ENCODE peak calls at places on chromosomes 12 and 14, in five cellular contexts. One of them, this sample, is unnamed.
A peak's percentile ranks its signal among the peaks of the same experiment; 100 is the strongest.

GRCh38 chr12:32100361-32100760 is 6.3 kb upstream of the BICD1 start:
- DNase-seq in foreskin keratinocyte: no peak
- DNase-seq in HFFc6: no peak
- DNase-seq in astrocyte of the spinal cord: no peak
- DNase-seq in hepatocyte: no peak
- DNase-seq in this sample: no peak

GRCh38 chr14:97719931-97720330 is 922.7 kb downstream of the VRK1 start:
- DNase-seq in foreskin keratinocyte: no peak
- DNase-seq in HFFc6: no peak
- DNase-seq in astrocyte of the spinal cord: no peak
- DNase-seq in hepatocyte: no peak
- DNase-seq in this sample: no peak

GRCh38 chr12:111437816-111438454 is 32.2 kb downstream of the SH2B3 start:
- DNase-seq in foreskin keratinocyte: peak; percentile 63
- DNase-seq in HFFc6: peak; percentile 81
- DNase-seq in astrocyte of the spinal cord: peak; percentile 80
- DNase-seq in hepatocyte: no peak
- DNase-seq in this sample: no peak

GRCh38 chr14:77097006-77097688 is 911 bp upstream of the CIPC start:
- DNase-seq in foreskin keratinocyte: no peak
- DNase-seq in HFFc6: peak; percentile 14
- DNase-seq in astrocyte of the spinal cord: peak; percentile 45
- DNase-seq in hepatocyte: no peak
- DNase-seq in this sample: peak; percentile 24

GRCh38 chr14:57085801-57086200 is 182.9 kb downstream of the EXOC5 start:
- DNase-seq in foreskin keratinocyte: no peak
- DNase-seq in HFFc6: no peak
- DNase-seq in astrocyte of the spinal cord: no peak
- DNase-seq in hepatocyte: no peak
- DNase-seq in this sample: no peak

GRCh38 chr14:99660794-99661193 is 15.9 kb downstream of the HHIPL1 start:
- DNase-seq in foreskin keratinocyte: no peak
- DNase-seq in HFFc6: no peak
- DNase-seq in astrocyte of the spinal cord: no peak
- DNase-seq in hepatocyte: no peak
- DNase-seq in this sample: no peak

GRCh38 chr14:54854181-54854580 is 48.4 kb downstream of the GCH1 start:
- DNase-seq in foreskin keratinocyte: no peak
- DNase-seq in HFFc6: no peak
- DNase-seq in astrocyte of the spinal cord: no peak
- DNase-seq in hepatocyte: no peak
- DNase-seq in this sample: no peak

GRCh38 chr12:51970904-51971646 is 19.6 kb downstream of the ACVR1B start:
- DNase-seq in foreskin keratinocyte: peak; percentile 92
- DNase-seq in HFFc6: peak; percentile 23
- DNase-seq in astrocyte of the spinal cord: peak; percentile 62
- DNase-seq in hepatocyte: peak; percentile 46
- DNase-seq in this sample: peak; percentile 74

GRCh38 chr12:110726018-110726417 is 16.7 kb downstream of the PPP1CC start:
- DNase-seq in foreskin keratinocyte: no peak
- DNase-seq in HFFc6: no peak
- DNase-seq in astrocyte of the spinal cord: no peak
- DNase-seq in hepatocyte: no peak
- DNase-seq in this sample: no peak

GRCh38 chr14:100891501-100892445 is 11.7 kb downstream of the RTL1 start:
- DNase-seq in foreskin keratinocyte: no peak
- DNase-seq in HFFc6: no peak
- DNase-seq in astrocyte of the spinal cord: no peak
- DNase-seq in hepatocyte: no peak
- DNase-seq in this sample: no peak

GRCh38 chr12:115240251-115240650 is 556.3 kb upstream of the TBX3 start:
- DNase-seq in foreskin keratinocyte: no peak
- DNase-seq in HFFc6: no peak
- DNase-seq in astrocyte of the spinal cord: no peak
- DNase-seq in hepatocyte: no peak
- DNase-seq in this sample: no peak

GRCh38 chr14:104784846-104785707 is 10.5 kb downstream of the AKT1 start:
- DNase-seq in foreskin keratinocyte: no peak
- DNase-seq in HFFc6: no peak
- DNase-seq in astrocyte of the spinal cord: no peak
- DNase-seq in hepatocyte: no peak
- DNase-seq in this sample: no peak

GRCh38 chr12:78120866-78121590 is 290.3 kb downstream of the NAV3 start:
- DNase-seq in foreskin keratinocyte: no peak
- DNase-seq in HFFc6: no peak
- DNase-seq in astrocyte of the spinal cord: peak; percentile 49
- DNase-seq in hepatocyte: no peak
- DNase-seq in this sample: no peak

GRCh38 chr12:52579468-52580450 is 6.1 kb upstream of the KRT74 start:
- DNase-seq in foreskin keratinocyte: peak; percentile 69
- DNase-seq in HFFc6: no peak
- DNase-seq in astrocyte of the spinal cord: no peak
- DNase-seq in hepatocyte: no peak
- DNase-seq in this sample: no peak

GRCh38 chr12:121005346-121005815 is 10.9 kb downstream of the C12orf43 start:
- DNase-seq in foreskin keratinocyte: no peak
- DNase-seq in HFFc6: peak; percentile 24
- DNase-seq in astrocyte of the spinal cord: peak; percentile 38
- DNase-seq in hepatocyte: peak; percentile 65
- DNase-seq in this sample: peak; percentile 59

GRCh38 chr14:55237999-55238680 is 33.1 kb upstream of the FBXO34 start:
- DNase-seq in foreskin keratinocyte: no peak
- DNase-seq in HFFc6: no peak
- DNase-seq in astrocyte of the spinal cord: no peak
- DNase-seq in hepatocyte: no peak
- DNase-seq in this sample: no peak

GRCh38 chr12:113854385-113855136 is 111.6 kb downstream of the RBM19 start:
- DNase-seq in foreskin keratinocyte: no peak
- DNase-seq in HFFc6: no peak
- DNase-seq in astrocyte of the spinal cord: no peak
- DNase-seq in hepatocyte: no peak
- DNase-seq in this sample: no peak

GRCh38 chr12:132453361-132454133 is 36.4 kb upstream of the FBRSL1 start:
- DNase-seq in foreskin keratinocyte: no peak
- DNase-seq in HFFc6: no peak
- DNase-seq in astrocyte of the spinal cord: no peak
- DNase-seq in hepatocyte: no peak
- DNase-seq in this sample: no peak

GRCh38 chr12:3603576-3603975 is 112.6 kb downstream of the PRMT8 start:
- DNase-seq in foreskin keratinocyte: no peak
- DNase-seq in HFFc6: no peak
- DNase-seq in astrocyte of the spinal cord: no peak
- DNase-seq in hepatocyte: no peak
- DNase-seq in this sample: no peak

GRCh38 chr12:122869207-122869973 is 26.5 kb downstream of the VPS37B start:
- DNase-seq in foreskin keratinocyte: no peak
- DNase-seq in HFFc6: no peak
- DNase-seq in astrocyte of the spinal cord: no peak
- DNase-seq in hepatocyte: no peak
- DNase-seq in this sample: no peak

GRCh38 chr14:105702275-105702817 is 176.0 kb downstream of the TMEM121 start:
- DNase-seq in foreskin keratinocyte: no peak
- DNase-seq in HFFc6: no peak
- DNase-seq in astrocyte of the spinal cord: no peak
- DNase-seq in hepatocyte: no peak
- DNase-seq in this sample: no peak

GRCh38 chr12:113154351-113154973 is 4.9 kb downstream of the CFAP73 start:
- DNase-seq in foreskin keratinocyte: no peak
- DNase-seq in HFFc6: no peak
- DNase-seq in astrocyte of the spinal cord: no peak
- DNase-seq in hepatocyte: peak; percentile 48
- DNase-seq in this sample: peak; percentile 67

GRCh38 chr12:5073838-5074237 is 30.2 kb downstream of the KCNA5 start:
- DNase-seq in foreskin keratinocyte: no peak
- DNase-seq in HFFc6: peak; percentile 28
- DNase-seq in astrocyte of the spinal cord: no peak
- DNase-seq in hepatocyte: no peak
- DNase-seq in this sample: no peak
- TF ChIP-seq CTCF in foreskin keratinocyte: peak; percentile 48
- TF ChIP-seq CTCF in HFFc6: peak; percentile 78
- TF ChIP-seq CTCF in astrocyte of the spinal cord: peak; percentile 52
- TF ChIP-seq CTCF in hepatocyte: peak; percentile 39
- TF ChIP-seq CTCF in this sample: peak; percentile 37

DNA sequence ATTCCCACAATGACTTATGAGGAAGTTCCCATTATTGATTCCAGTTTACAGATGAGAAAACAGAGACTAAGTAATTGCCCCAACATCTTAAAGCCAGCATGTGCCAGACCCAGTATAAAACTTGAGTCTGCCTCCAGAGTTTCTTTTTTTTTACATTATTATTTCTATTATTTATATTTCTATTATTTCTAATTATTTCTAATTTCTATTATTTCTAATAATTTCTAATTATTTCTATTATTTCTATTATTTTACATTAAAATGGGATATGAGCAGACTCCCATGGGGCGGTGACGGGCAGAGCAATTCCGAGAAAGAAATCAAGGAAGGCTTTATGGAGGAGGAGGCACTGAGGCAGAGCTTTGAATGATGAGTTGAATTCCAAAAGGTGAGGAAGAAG is 54.4 kb upstream of the BDKRB2 start:
- DNase-seq in foreskin keratinocyte: no peak
- DNase-seq in HFFc6: no peak
- DNase-seq in astrocyte of the spinal cord: no peak
- DNase-seq in hepatocyte: no peak
- DNase-seq in this sample: no peak
- TF ChIP-seq CTCF in foreskin keratinocyte: no peak
- TF ChIP-seq CTCF in HFFc6: no peak
- TF ChIP-seq CTCF in astrocyte of the spinal cord: no peak
- TF ChIP-seq CTCF in hepatocyte: no peak
- TF ChIP-seq CTCF in this sample: no peak

DNA sequence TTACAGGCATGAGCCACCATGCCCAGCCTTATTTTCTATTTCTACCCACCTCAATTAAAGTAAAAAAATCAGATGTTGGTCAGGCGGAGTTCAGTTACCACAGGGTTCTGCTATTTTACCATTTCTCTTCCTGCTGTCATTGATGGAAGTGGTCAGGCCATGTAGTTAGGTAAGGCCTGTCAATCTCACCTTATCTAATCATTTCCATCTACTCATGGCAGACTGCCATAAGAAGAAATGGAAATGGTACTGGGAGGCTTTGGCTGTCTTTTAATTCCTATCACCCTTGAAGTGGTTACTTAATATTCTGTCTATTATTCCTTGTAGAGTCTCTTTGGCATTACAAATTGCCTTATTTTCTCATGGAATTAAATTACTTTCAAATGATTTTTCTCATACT is 198.5 kb downstream of the DACT1 start:
- DNase-seq in foreskin keratinocyte: no peak
- DNase-seq in HFFc6: no peak
- DNase-seq in astrocyte of the spinal cord: no peak
- DNase-seq in hepatocyte: no peak
- DNase-seq in this sample: no peak
- TF ChIP-seq CTCF in foreskin keratinocyte: no peak
- TF ChIP-seq CTCF in HFFc6: no peak
- TF ChIP-seq CTCF in astrocyte of the spinal cord: no peak
- TF ChIP-seq CTCF in hepatocyte: no peak
- TF ChIP-seq CTCF in this sample: no peak

GRCh38 chr12:68040450-68041075 is 51.3 kb downstream of the IFNG-AS1 start:
- DNase-seq in foreskin keratinocyte: peak; percentile 45
- DNase-seq in HFFc6: peak; percentile 59
- DNase-seq in astrocyte of the spinal cord: peak; percentile 78
- DNase-seq in hepatocyte: peak; percentile 86
- DNase-seq in this sample: peak; percentile 59
- TF ChIP-seq CTCF in foreskin keratinocyte: peak; percentile 95
- TF ChIP-seq CTCF in HFFc6: peak; percentile 91
- TF ChIP-seq CTCF in astrocyte of the spinal cord: peak; percentile 91
- TF ChIP-seq CTCF in hepatocyte: peak; percentile 90
- TF ChIP-seq CTCF in this sample: peak; percentile 91

GRCh38 chr12:83261998-83262397 is 575.3 kb downstream of the TMTC2 start:
- DNase-seq in foreskin keratinocyte: no peak
- DNase-seq in HFFc6: no peak
- DNase-seq in astrocyte of the spinal cord: no peak
- DNase-seq in hepatocyte: no peak
- DNase-seq in this sample: no peak
- TF ChIP-seq CTCF in foreskin keratinocyte: peak; percentile 25
- TF ChIP-seq CTCF in HFFc6: no peak
- TF ChIP-seq CTCF in astrocyte of the spinal cord: peak; percentile 13
- TF ChIP-seq CTCF in hepatocyte: no peak
- TF ChIP-seq CTCF in this sample: no peak

GRCh38 chr14:67705211-67705610 is 3.5 kb downstream of the RDH12 start:
- DNase-seq in foreskin keratinocyte: no peak
- DNase-seq in HFFc6: no peak
- DNase-seq in astrocyte of the spinal cord: no peak
- DNase-seq in hepatocyte: no peak
- DNase-seq in this sample: no peak

GRCh38 chr14:67704018-67704417 is 2.3 kb downstream of the RDH12 start:
- DNase-seq in foreskin keratinocyte: no peak
- DNase-seq in HFFc6: no peak
- DNase-seq in astrocyte of the spinal cord: no peak
- DNase-seq in hepatocyte: no peak
- DNase-seq in this sample: no peak

GRCh38 chr14:67710209-67710608 is 8.5 kb downstream of the RDH12 start:
- DNase-seq in foreskin keratinocyte: no peak
- DNase-seq in HFFc6: no peak
- DNase-seq in astrocyte of the spinal cord: no peak
- DNase-seq in hepatocyte: no peak
- DNase-seq in this sample: no peak

DNA sequence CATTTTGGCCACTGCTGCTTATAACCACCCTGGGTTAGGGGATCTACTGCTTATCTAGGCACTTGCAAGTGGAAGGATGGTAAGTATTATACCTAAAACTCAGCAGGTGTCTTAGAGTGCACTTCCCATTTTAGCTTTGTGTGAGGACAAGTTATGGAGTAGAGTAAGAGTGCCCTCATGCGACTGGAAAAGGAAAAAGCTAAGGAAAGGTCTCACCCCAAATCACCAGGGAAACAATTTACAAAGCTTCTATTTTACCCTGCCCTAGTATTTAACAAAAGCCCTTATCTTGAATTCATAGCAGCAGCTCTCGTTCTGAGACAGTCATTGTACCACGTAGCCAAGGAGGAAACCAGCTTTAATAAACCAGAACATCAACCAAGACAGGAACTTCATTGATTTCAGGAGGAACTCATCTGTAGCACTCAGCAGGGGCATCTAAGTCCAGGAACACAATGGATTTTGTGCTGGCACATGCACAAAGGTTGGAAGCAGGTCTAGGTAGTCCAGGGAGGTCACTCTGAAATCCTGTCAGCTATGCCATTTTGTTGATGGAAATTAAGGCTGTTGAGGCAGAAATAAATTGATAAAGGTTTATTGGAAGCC is 2.9 kb downstream of the RDH12 start:
- DNase-seq in foreskin keratinocyte: no peak
- DNase-seq in HFFc6: peak; percentile 43
- DNase-seq in astrocyte of the spinal cord: peak; percentile 53
- DNase-seq in hepatocyte: peak; percentile 56
- DNase-seq in this sample: peak; percentile 65
- TF ChIP-seq CTCF in foreskin keratinocyte: peak; percentile 87
- TF ChIP-seq CTCF in HFFc6: peak; percentile 79
- TF ChIP-seq CTCF in astrocyte of the spinal cord: peak; percentile 73
- TF ChIP-seq CTCF in hepatocyte: peak; percentile 73
- TF ChIP-seq CTCF in this sample: peak; percentile 76

This sample was measured in GM13977.